ENCODE peak calls at places on chromosomes 2 and 18, in seven cellular contexts. J is mammary epithelial cell, O is psoas muscle, M is A549, Z is ovary, K is hepatocyte, A is SK-N-MC. P is an unnamed sample.

GRCh38 chr2:120403676-120404075 is 57.7 kb downstream of the INHBB start:
- DNase-seq in Z (no peak), A (no peak), J (no peak), O (no peak), K (no peak), M (no peak), P (peak; percentile 30)

GRCh38 chr18:80253236-80253635 is 5.9 kb upstream of the PARD6G start:
- DNase-seq in Z (no peak), J (no peak), O (no peak), K (peak; percentile 1), A (no peak), M (no peak), P (no peak)

GRCh38 chr2:164213916-164214315 is 407.4 kb downstream of the GRB14 start:
- DNase-seq in A (no peak), M (no peak), O (no peak), Z (no peak), J (no peak), K (no peak), P (no peak)

GRCh38 chr18:79941473-79942119 is 9.9 kb downstream of the SLC66A2 start:
- DNase-seq in K (no peak), A (no peak), J (no peak), M (no peak), O (peak; percentile 69), Z (no peak), P (no peak)

GRCh38 chr18:6682437-6683111 is 46.9 kb upstream of the ARHGAP28 start:
- DNase-seq in O (no peak), M (no peak), J (no peak), Z (peak; percentile 30), A (no peak), K (no peak), P (no peak)

GRCh38 chr2:238016526-238016925 is 44.3 kb upstream of the SCLY start:
- DNase-seq in J (no peak), K (no peak), A (no peak), M (no peak), O (no peak), Z (no peak), P (no peak)

GRCh38 chr2:47437287-47437686 is 34.3 kb downstream of the MSH2 start:
- DNase-seq in J (no peak), M (peak; percentile 40), O (no peak), A (no peak), Z (no peak), K (peak; percentile 59), P (peak; percentile 36)

GRCh38 chr2:191321861-191322662 is 76.9 kb downstream of the MYO1B start:
- DNase-seq in J (peak; percentile 38), M (no peak), A (peak; percentile 99), O (no peak), K (no peak), Z (no peak), P (no peak)

GRCh38 chr18:58176915-58177717 is 133.1 kb downstream of the NEDD4L start:
- DNase-seq in Z (no peak), J (peak; percentile 81), K (peak; percentile 60), M (no peak), A (no peak), O (no peak), P (peak; percentile 35)

GRCh38 chr2:11583203-11583752 is 49.4 kb downstream of the GREB1 start:
- DNase-seq in J (no peak), K (peak; percentile 70), A (peak; percentile 32), M (no peak), O (peak; percentile 69), Z (no peak), P (no peak)

GRCh38 chr2:63631501-63631900 is 42.7 kb downstream of the MDH1 start:
- DNase-seq in J (no peak), A (no peak), K (no peak), O (no peak), M (no peak), Z (no peak), P (no peak)

GRCh38 chr2:97747285-97747684 is 33.9 kb downstream of the ZAP70 start:
- DNase-seq in O (no peak), A (no peak), K (no peak), J (no peak), Z (no peak), M (no peak), P (no peak)

GRCh38 chr2:203451686-203452085 is 83.4 kb downstream of the RAPH1 start:
- DNase-seq in K (no peak), Z (no peak), O (no peak), J (no peak), M (no peak), A (no peak), P (no peak)

GRCh38 chr2:130756041-130756720 is 841 bp downstream of the AMER3 start:
- DNase-seq in Z (no peak), J (peak; percentile 13), A (no peak), K (peak; percentile 81), O (no peak), M (peak; percentile 23), P (peak; percentile 60)

GRCh38 chr2:100742884-100743283 is 77.1 kb upstream of the NPAS2 start:
- DNase-seq in A (peak; percentile 45), M (no peak), Z (no peak), K (peak; percentile 76), O (no peak), J (peak; percentile 83), P (no peak)

GRCh38 chr2:239109916-239110545 is 262.1 kb downstream of the TWIST2 start:
- DNase-seq in A (no peak), K (no peak), O (no peak), J (no peak), M (no peak), Z (no peak), P (no peak)

GRCh38 chr2:226439337-226439736 is 360.3 kb downstream of the IRS1 start:
- DNase-seq in M (no peak), J (no peak), Z (no peak), A (peak; percentile 45), O (no peak), K (no peak), P (no peak)

GRCh38 chr2:136117391-136117841 is 533 bp downstream of the CXCR4 start:
- DNase-seq in J (peak; percentile 14), K (peak; percentile 71), A (no peak), Z (no peak), O (peak; percentile 63), M (peak; percentile 21), P (no peak)

GRCh38 chr2:240775911-240776310 is 44.1 kb downstream of the KIF1A start:
- DNase-seq in J (no peak), K (no peak), Z (peak; percentile 80), M (no peak), O (no peak), A (no peak), P (no peak)

GRCh38 chr2:101826716-101827115 is 129.2 kb downstream of the MAP4K4 start:
- DNase-seq in K (no peak), A (no peak), Z (no peak), M (no peak), O (no peak), J (no peak), P (no peak)

GRCh38 chr2:56134861-56135260 is 48.9 kb upstream of the CCDC85A start:
- DNase-seq in J (no peak), K (no peak), A (no peak), Z (no peak), O (no peak), M (no peak), P (no peak)

GRCh38 chr2:56133441-56133840 is 50.3 kb upstream of the CCDC85A start:
- DNase-seq in K (no peak), A (no peak), O (no peak), M (no peak), J (no peak), Z (no peak), P (no peak)

GRCh38 chr2:56133931-56134629 is 49.7 kb upstream of the CCDC85A start:
- DNase-seq in Z (no peak), O (no peak), M (no peak), K (no peak), J (no peak), A (no peak), P (no peak)

GRCh38 chr2:56130463-56131070 is 53.2 kb upstream of the CCDC85A start:
- DNase-seq in A (no peak), K (peak; percentile 40), J (peak; percentile 31), M (peak; percentile 18), Z (no peak), O (no peak), P (peak; percentile 16)

DNA sequence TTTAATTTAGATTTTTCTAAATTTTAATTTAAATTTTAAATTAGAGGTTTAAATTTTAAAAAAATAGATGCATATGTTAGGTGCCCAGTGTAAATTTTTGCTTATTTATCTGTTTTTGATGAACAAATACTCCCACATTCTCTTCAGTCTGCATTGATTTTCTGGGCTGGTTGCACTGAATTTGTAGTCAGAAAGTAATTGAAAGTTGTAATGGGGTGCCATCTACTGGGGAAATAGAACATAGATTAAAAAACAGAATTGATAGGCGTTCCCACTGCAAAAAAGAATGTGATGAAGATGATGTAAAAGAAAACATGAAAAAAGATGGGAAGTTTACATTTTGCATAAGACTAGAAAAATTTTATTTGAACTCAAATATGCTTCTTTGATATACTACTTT is 51.7 kb upstream of the CCDC85A start:
- DNase-seq in J (peak; percentile 17), M (peak; percentile 49), O (no peak), A (peak; percentile 18), K (peak; percentile 46), Z (no peak), P (peak; percentile 42)
- H3K27ac ChIP-seq in J (no peak overlapping the region), M (no peak overlapping the region), O (no peak overlapping the region), A (no peak overlapping the region), K (no peak overlapping the region), Z (no peak overlapping the region), P (no peak overlapping the region)

DNA sequence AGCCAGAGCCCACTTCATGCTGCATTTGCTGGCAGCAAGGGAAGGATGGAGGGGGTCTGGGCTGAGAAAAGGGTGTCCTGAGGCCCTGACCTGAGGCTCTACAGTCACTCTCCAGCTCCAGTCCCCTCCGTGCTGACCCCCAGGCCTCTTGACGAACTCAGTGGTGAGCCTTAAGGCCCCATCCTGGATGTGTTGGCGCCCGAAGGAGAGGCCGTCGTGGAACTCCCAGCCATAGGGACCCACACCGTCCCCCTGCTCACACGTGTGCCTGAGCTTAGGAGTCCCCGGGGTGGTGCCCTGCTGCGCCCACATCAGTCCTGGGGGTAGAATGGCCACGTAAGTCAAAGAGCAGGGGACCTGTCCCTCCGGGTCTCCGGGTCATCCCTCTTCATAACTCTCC is 776 bp downstream of the MOGS start:
- DNase-seq in O (no peak), K (no peak), J (no peak), A (no peak), Z (no peak), M (no peak), P (no peak)
- H3K27ac ChIP-seq in O (peak overlapping the region; percentile 84), K (peak overlapping the region; percentile 97), J (peak overlapping the region; percentile 75), A (no peak overlapping the region), Z (no peak overlapping the region), M (peak overlapping the region; percentile 90), P (peak overlapping the region; percentile 81)

GRCh38 chr2:67437132-67437531 is 40.0 kb downstream of the ETAA1 start:
- DNase-seq in M (no peak), J (peak; percentile 55), A (no peak), O (no peak), K (peak; percentile 23), Z (no peak), P (peak; percentile 66)
- H3K27ac ChIP-seq in M (no peak overlapping the region), J (no peak overlapping the region), A (no peak overlapping the region), O (no peak overlapping the region), K (no peak overlapping the region), Z (no peak overlapping the region), P (no peak overlapping the region)

DNA sequence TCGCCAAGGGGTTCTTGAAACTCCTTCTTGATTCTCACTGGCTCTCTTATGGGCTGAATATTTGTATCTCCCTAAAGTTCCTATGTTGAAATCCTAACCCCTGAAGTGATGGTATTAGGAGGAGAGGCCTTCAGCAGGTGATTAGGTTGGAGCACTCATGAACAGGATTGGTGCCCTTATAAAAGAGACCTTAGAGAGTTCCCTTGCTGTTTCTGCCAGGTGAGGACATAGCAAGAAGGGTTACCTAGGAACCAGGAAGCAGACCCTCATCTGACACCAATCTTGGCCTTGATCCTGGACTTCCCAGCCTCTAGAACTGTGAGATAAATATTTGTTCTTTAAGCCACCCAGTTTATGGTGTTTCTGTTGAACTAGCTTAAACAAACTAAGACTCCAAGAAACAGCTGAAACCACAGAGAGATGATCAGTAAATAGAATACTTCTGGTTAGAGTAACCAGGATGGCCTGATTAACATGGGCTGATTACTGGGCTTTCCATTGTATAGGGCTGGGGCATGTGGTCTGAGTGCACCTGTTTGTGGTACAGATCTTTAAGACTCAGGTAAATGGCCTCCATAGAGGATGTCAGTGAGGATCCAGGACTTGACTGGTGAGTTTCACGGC is 7.7 kb upstream of the CDC42EP3 start:
- DNase-seq in J (no peak), K (peak; percentile 16), M (no peak), O (no peak), Z (no peak), A (no peak), P (no peak)
- H3K27ac ChIP-seq in J (no peak overlapping the region), K (peak overlapping the region; percentile 49), M (no peak overlapping the region), O (no peak overlapping the region), Z (no peak overlapping the region), A (no peak overlapping the region), P (no peak overlapping the region)

P was measured in RWPE1.